ENCODE peak calls at places on chromosomes 2 and 18, in six cellular contexts. D, W, H, A, Y and X are unnamed samples.

GRCh38 chr2:98701230-98701629 is 29.7 kb downstream of the MGAT4A start:
- DNase-seq in Y (no peak), A (no peak), D (no peak), H (peak; percentile 26), W (no peak), X (peak; percentile 78)

GRCh38 chr2:3703741-3704355 is 473 bp downstream of the DCDC2C start:
- DNase-seq in Y (no peak), H (no peak), D (no peak), A (no peak), W (no peak), X (no peak)

GRCh38 chr18:50465211-50466153 is 90.6 kb downstream of the SKA1 start:
- DNase-seq in Y (no peak), A (no peak), D (no peak), H (no peak), W (no peak), X (no peak)

GRCh38 chr2:231725476-231725875 is 17.2 kb downstream of the PTMA start:
- DNase-seq in Y (no peak), A (no peak), H (no peak), W (no peak), D (no peak), X (no peak)

GRCh38 chr18:50038448-50038847 is 156.5 kb downstream of the MYO5B start:
- DNase-seq in D (no peak), H (no peak), W (no peak), A (no peak), Y (no peak), X (no peak)

GRCh38 chr2:187158452-187158851 is 289.6 kb downstream of the CALCRL start:
- DNase-seq in Y (no peak), W (no peak), A (no peak), D (no peak), H (no peak), X (no peak)

GRCh38 chr2:200599206-200599605 is 13.4 kb downstream of the AOX1 start:
- DNase-seq in H (no peak), W (no peak), A (no peak), D (no peak), Y (no peak), X (no peak)

GRCh38 chr2:72561621-72562318 is 264.1 kb downstream of the EXOC6B start:
- DNase-seq in Y (peak; percentile 50), D (peak; percentile 21), A (no peak), H (peak; percentile 34), W (peak; percentile 21), X (peak; percentile 27)

GRCh38 chr2:118913805-118914645 is 28.0 kb upstream of the MARCO start:
- DNase-seq in D (peak; percentile 1), W (no peak), Y (no peak), H (no peak), A (no peak), X (peak; percentile 52)

DNA sequence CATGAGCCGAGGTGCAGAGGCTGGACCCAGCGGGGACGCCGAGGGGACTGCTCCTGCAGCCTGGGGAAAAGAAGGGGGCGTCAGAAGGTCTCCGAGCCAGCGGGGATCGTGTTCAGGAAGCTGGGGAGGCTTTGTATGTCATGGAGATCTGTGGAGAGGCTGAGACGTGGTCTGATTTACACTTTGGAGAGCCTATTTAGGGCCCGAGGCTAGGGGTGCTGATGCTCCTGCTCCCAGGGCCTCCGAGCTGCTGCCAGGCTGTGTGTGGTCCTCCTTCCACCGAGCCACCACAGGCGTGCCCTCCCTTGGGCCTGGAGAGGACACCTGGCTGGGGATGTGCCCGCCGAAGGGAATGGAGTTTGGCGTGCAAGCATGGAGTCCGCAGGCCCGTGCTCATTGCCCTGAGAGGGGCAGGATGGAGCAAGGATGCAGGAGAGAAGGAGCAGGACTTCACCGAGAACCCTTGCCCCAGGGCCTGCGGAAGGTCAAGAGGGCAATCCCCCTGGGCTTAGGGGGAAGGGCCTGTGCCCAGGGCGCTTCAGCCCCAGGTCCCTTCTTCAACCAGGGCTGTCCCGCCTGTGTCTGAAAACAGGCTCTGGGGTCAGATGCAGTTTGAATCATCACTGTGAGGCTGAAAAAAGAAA is 252.5 kb downstream of the VAPA start:
- DNase-seq in D (no peak), W (no peak), H (no peak), A (no peak), Y (no peak), X (no peak)
- H3K4me3 ChIP-seq in D (no peak overlapping the region), W (no peak overlapping the region), H (no peak overlapping the region), A (no peak overlapping the region), Y (no peak overlapping the region), X (no peak overlapping the region)

GRCh38 chr2:215435809-215436704 is at the start of gene FN1:
- DNase-seq in A (peak; percentile 49), Y (peak; percentile 95), W (peak; percentile 97), H (peak; percentile 100), D (peak; percentile 98), X (peak; percentile 99)

GRCh38 chr2:215436705-215437570 is 1.1 kb upstream of the FN1 start:
- DNase-seq in A (no peak), W (peak; percentile 50), H (peak; percentile 66), Y (no peak), D (no peak), X (peak; percentile 55)

GRCh38 chr2:215435261-215435808 is 533 bp downstream of the FN1 start:
- DNase-seq in A (no peak), Y (no peak), D (no peak), W (peak; percentile 65), H (no peak), X (peak; percentile 14)

GRCh38 chr2:215432759-215433594 is 2.9 kb downstream of the FN1 start:
- DNase-seq in H (peak; percentile 52), D (no peak), A (no peak), Y (no peak), W (no peak), X (peak; percentile 48)

GRCh38 chr2:215434447-215435260 is 1.2 kb downstream of the FN1 start:
- DNase-seq in D (no peak), Y (no peak), H (peak; percentile 39), A (no peak), W (no peak), X (peak; percentile 25)
- H3K4me3 ChIP-seq in D (peak overlapping the region; percentile 89), Y (peak overlapping the region; percentile 91), H (peak overlapping the region; percentile 88), A (peak overlapping the region; percentile 33), W (peak overlapping the region; percentile 61), X (peak overlapping the region; percentile 81)

DNA sequence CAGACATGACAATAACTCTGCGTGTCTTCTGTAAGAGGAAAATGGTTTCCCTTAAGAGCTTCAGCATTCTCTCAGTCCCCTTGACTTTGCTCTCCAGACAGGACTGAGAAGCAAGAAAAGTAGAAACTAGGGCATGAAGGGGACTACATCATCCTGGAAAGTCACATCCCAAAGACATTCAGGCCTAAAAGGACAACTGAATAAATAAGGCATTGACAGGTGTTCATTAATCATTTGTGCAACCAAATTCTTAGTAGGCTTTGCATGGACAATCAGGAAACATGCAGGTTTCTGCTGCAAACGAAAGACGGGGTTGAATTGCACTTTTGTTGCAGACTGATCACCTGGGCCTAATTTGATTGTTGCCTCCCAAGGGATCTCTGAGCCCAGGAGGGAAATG is 1.2 kb upstream of the SGPP2 start:
- DNase-seq in H (no peak), A (no peak), D (no peak), W (no peak), Y (no peak), X (no peak)
- H3K4me3 ChIP-seq in H (no peak overlapping the region), A (no peak overlapping the region), D (no peak overlapping the region), W (no peak overlapping the region), Y (no peak overlapping the region), X (no peak overlapping the region)

GRCh38 chr2:132278267-132278666 is 116.5 kb upstream of the ANKRD30BL start:
- DNase-seq in Y (no peak), D (no peak), W (no peak), A (no peak), H (no peak), X (no peak)

GRCh38 chr2:132279930-132280615 is 118.3 kb upstream of the ANKRD30BL start:
- DNase-seq in A (no peak), D (no peak), H (no peak), W (no peak), Y (no peak), X (no peak)

GRCh38 chr2:132279344-132279743 is 117.6 kb upstream of the ANKRD30BL start:
- DNase-seq in Y (no peak), H (no peak), W (no peak), D (no peak), A (no peak), X (no peak)

DNA sequence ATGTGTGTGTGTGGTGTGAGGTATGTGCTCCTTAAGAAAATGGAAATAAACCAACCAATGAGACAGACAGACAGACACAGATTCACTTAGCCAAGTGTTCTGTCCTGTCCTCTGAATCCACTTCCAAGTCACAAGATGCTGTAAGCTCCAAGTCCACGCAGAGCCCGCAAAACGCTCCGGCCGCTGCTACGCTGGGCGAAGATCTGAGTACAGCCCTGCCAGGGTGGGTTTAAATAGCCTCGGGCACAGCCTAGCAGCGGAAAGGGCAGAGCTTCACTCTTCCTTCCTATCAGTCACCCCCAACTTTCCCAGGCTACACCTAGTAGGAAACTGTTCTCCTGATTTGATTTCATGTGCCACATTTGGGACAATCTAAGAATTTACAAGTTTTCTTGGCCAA is 121.2 kb upstream of the ANKRD30BL start:
- DNase-seq in Y (no peak), D (no peak), W (no peak), A (no peak), H (no peak), X (no peak)
- H3K4me3 ChIP-seq in Y (no peak overlapping the region), D (no peak overlapping the region), W (no peak overlapping the region), A (no peak overlapping the region), H (no peak overlapping the region), X (no peak overlapping the region)

DNA sequence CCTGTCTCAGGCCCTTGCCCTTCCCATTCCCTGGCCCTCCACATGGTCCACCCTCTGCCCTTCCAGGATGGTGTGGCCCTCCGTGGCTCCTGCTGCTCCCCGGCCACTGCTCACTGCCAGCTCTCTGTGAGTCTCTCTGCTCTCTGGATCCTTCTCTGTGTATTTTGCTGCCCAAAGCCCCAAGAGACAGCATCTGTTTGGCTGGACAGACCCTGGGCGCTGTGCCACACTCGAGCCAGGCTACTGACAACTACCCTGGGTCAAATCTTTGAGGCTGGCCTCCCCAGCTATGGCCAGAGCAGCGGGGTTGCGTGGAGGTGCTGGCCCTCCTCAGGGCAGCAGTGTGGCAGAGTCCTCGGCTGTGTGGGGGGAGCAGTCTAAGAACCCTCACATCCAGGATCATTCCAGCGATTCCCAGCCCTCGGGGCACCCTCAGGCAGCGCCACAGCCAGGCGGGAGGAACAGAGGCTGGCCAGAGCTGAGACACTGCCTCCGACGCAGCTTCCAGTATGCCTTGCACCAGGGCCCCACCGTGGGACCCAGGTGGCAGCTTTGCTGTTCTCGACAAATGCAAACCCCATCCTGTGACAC is 139.4 kb upstream of the GLI2 start:
- DNase-seq in Y (no peak), H (no peak), A (no peak), W (no peak), D (no peak), X (no peak)
- H3K4me3 ChIP-seq in Y (no peak overlapping the region), H (no peak overlapping the region), A (no peak overlapping the region), W (no peak overlapping the region), D (no peak overlapping the region), X (no peak overlapping the region)

DNA sequence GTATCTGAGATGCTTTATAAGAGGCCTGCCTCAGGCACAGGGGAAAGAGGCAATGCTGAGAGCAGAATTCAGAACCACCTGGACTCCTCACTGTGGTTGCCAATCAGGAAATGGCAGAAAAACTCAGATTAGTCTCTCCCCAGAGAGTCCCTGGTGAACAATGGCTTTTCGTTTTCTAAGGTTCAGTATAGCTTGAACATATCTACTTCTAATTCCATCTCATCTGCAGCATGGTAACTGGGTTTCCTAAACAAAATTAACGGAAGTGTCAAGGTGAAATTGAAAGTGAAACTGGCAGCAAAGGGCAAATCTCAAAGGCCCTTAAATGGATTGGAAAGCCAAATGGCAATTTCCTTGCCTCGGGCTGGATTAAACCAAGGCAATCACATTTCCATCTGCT is 480.2 kb upstream of the ACVR2A start:
- DNase-seq in H (no peak), Y (no peak), W (no peak), D (no peak), A (no peak), X (no peak)
- H3K4me3 ChIP-seq in H (no peak overlapping the region), Y (no peak overlapping the region), W (no peak overlapping the region), D (no peak overlapping the region), A (no peak overlapping the region), X (no peak overlapping the region)